ENCODE peak calls at places on chromosomes 16 and 17, in five cellular contexts. D is EL; I is activated CD4-positive, alpha-beta T cell treated with anti-CD3 and anti-CD28 coated beads for 48 hours; U is left ventricle myocardium inferior; R is mesothelial cell of epicardium. Y is an unnamed sample.

GRCh38 chr16:88790312-88791150 is 5.5 kb upstream of the PIEZO1 start:
- DNase-seq in D (peak), I (peak), U (peak), R (no peak), Y (no peak)

GRCh38 chr17:76046064-76046463 is 19.0 kb upstream of the EVPL start:
- DNase-seq in D (no peak), I (no peak), U (no peak), R (no peak), Y (no peak)

GRCh38 chr17:62920300-62920699 is 45.7 kb upstream of the TANC2 start:
- DNase-seq in D (no peak), I (no peak), U (no peak), R (no peak), Y (no peak)

GRCh38 chr16:85891776-85892166 is 7.2 kb upstream of the IRF8 start:
- DNase-seq in D (no peak), I (no peak), U (no peak), R (no peak), Y (peak)

GRCh38 chr16:2663553-2664521 is 18.5 kb upstream of the KCTD5 start:
- DNase-seq in D (peak), I (peak), U (no peak), R (no peak), Y (peak)

GRCh38 chr16:11619327-11619851 is 32.7 kb upstream of the LITAF start:
- DNase-seq in D (no peak), I (peak), U (no peak), R (no peak), Y (no peak)

GRCh38 chr16:74757347-74757746 is 17.3 kb downstream of the FA2H start:
- DNase-seq in D (no peak), I (no peak), U (no peak), R (no peak), Y (no peak)

GRCh38 chr17:15981208-15981607 is 18.3 kb downstream of the ZSWIM7 start:
- DNase-seq in D (no peak), I (peak), U (no peak), R (no peak), Y (no peak)

GRCh38 chr16:54632322-54632721 is 298.3 kb upstream of the IRX5 start:
- DNase-seq in D (no peak), I (no peak), U (no peak), R (no peak), Y (no peak)

GRCh38 chr16:65113441-65113840 is 8.4 kb downstream of the CDH11 start:
- DNase-seq in D (no peak), I (no peak), U (no peak), R (no peak), Y (no peak)

GRCh38 chr17:81471804-81472456 is 40.7 kb downstream of the ACTG1 start:
- DNase-seq in D (peak), I (peak), U (no peak), R (no peak), Y (peak)

GRCh38 chr17:74413491-74413890 is 18.4 kb upstream of the GPRC5C start:
- DNase-seq in D (no peak), I (no peak), U (no peak), R (no peak), Y (no peak)

GRCh38 chr16:57612494-57612893 is 15.9 kb upstream of the ADGRG1 start:
- DNase-seq in D (no peak), I (no peak), U (no peak), R (no peak), Y (no peak)

GRCh38 chr17:36500745-36501225 is 14.3 kb downstream of the ZNHIT3 start:
- DNase-seq in D (peak), I (no peak), U (no peak), R (no peak), Y (peak)

GRCh38 chr16:9443864-9444263 is 352.4 kb downstream of the HAPSTR1 start:
- DNase-seq in D (no peak), I (no peak), U (no peak), R (no peak), Y (no peak)

GRCh38 chr17:41695134-41695661 is 6.5 kb downstream of the EIF1 start:
- DNase-seq in D (no peak), I (no peak), U (no peak), R (no peak), Y (no peak)

GRCh38 chr17:66306413-66306812 is 4.0 kb downstream of the PRKCA start:
- DNase-seq in D (peak), I (no peak), U (no peak), R (no peak), Y (no peak)

GRCh38 chr16:9062301-9062700 is 29.1 kb upstream of the HAPSTR1 start:
- DNase-seq in D (no peak), I (no peak), U (no peak), R (no peak), Y (no peak)

GRCh38 chr17:58006563-58006923 is 503 bp downstream of the SRSF1 start:
- DNase-seq in D (peak), I (peak), U (peak), R (peak), Y (peak)

GRCh38 chr16:88970095-88970494 is 6.9 kb downstream of the CBFA2T3 start:
- DNase-seq in D (no peak), I (no peak), U (no peak), R (no peak), Y (no peak)

GRCh38 chr17:14741516-14741915 is 440.6 kb downstream of the HS3ST3B1 start:
- DNase-seq in D (peak), I (no peak), U (no peak), R (no peak), Y (no peak)

GRCh38 chr17:65920996-65921395 is 270.9 kb downstream of the CEP112 start:
- DNase-seq in D (no peak), I (no peak), U (no peak), R (no peak), Y (peak)

GRCh38 chr17:67673006-67673405 is 44.7 kb upstream of the NOL11 start:
- DNase-seq in D (no peak), I (no peak), U (no peak), R (no peak), Y (no peak)